ENCODE peak calls at places on chromosomes 6 and 20, in ten cellular contexts. One of them, this sample, is unnamed.

GRCh38 chr6:20661721-20662120 is 127.5 kb downstream of the CDKAL1 start:
- DNase-seq in spleen: no peak
- DNase-seq in PC-3: no peak
- DNase-seq in left ventricle myocardium inferior: no peak
- DNase-seq in fibroblast of the aortic adventitia: peak
- DNase-seq in A549: no peak
- DNase-seq in transverse colon: no peak
- DNase-seq in CD8-positive, alpha-beta T cell: no peak
- DNase-seq in AG10803: peak
- DNase-seq in psoas muscle: no peak
- DNase-seq in this sample: no peak

GRCh38 chr6:9766240-9766915 is 648.5 kb downstream of the TFAP2A start:
- DNase-seq in fibroblast of the aortic adventitia: peak
- DNase-seq in AG10803: peak
- DNase-seq in spleen: no peak
- DNase-seq in transverse colon: no peak
- DNase-seq in CD8-positive, alpha-beta T cell: no peak
- DNase-seq in A549: peak
- DNase-seq in PC-3: peak
- DNase-seq in left ventricle myocardium inferior: no peak
- DNase-seq in psoas muscle: no peak
- DNase-seq in this sample: peak

GRCh38 chr20:9660236-9660868 is 146.0 kb downstream of the LAMP5 start:
- DNase-seq in CD8-positive, alpha-beta T cell: no peak
- DNase-seq in transverse colon: no peak
- DNase-seq in psoas muscle: no peak
- DNase-seq in spleen: no peak
- DNase-seq in AG10803: peak
- DNase-seq in left ventricle myocardium inferior: no peak
- DNase-seq in A549: peak
- DNase-seq in PC-3: peak
- DNase-seq in fibroblast of the aortic adventitia: peak
- DNase-seq in this sample: peak

GRCh38 chr6:48194596-48195295 is 83.7 kb upstream of the PTCHD4 start:
- DNase-seq in PC-3: no peak
- DNase-seq in psoas muscle: no peak
- DNase-seq in spleen: no peak
- DNase-seq in left ventricle myocardium inferior: no peak
- DNase-seq in CD8-positive, alpha-beta T cell: no peak
- DNase-seq in fibroblast of the aortic adventitia: peak
- DNase-seq in transverse colon: no peak
- DNase-seq in A549: no peak
- DNase-seq in AG10803: no peak
- DNase-seq in this sample: no peak

GRCh38 chr6:44735631-44735963 is 348.1 kb downstream of the CDC5L start:
- DNase-seq in CD8-positive, alpha-beta T cell: no peak
- DNase-seq in psoas muscle: no peak
- DNase-seq in A549: no peak
- DNase-seq in PC-3: peak
- DNase-seq in spleen: no peak
- DNase-seq in AG10803: peak
- DNase-seq in left ventricle myocardium inferior: no peak
- DNase-seq in fibroblast of the aortic adventitia: peak
- DNase-seq in transverse colon: no peak
- DNase-seq in this sample: peak

GRCh38 chr6:27604986-27605385 is 132.1 kb upstream of the ZNF184 start:
- DNase-seq in fibroblast of the aortic adventitia: no peak
- DNase-seq in spleen: no peak
- DNase-seq in CD8-positive, alpha-beta T cell: no peak
- DNase-seq in A549: peak
- DNase-seq in psoas muscle: no peak
- DNase-seq in PC-3: no peak
- DNase-seq in AG10803: no peak
- DNase-seq in transverse colon: no peak
- DNase-seq in left ventricle myocardium inferior: no peak
- DNase-seq in this sample: no peak

GRCh38 chr6:7163661-7164071 is 55.9 kb downstream of the RREB1 start:
- DNase-seq in PC-3: no peak
- DNase-seq in transverse colon: no peak
- DNase-seq in fibroblast of the aortic adventitia: no peak
- DNase-seq in left ventricle myocardium inferior: no peak
- DNase-seq in spleen: no peak
- DNase-seq in A549: no peak
- DNase-seq in CD8-positive, alpha-beta T cell: no peak
- DNase-seq in AG10803: no peak
- DNase-seq in psoas muscle: no peak
- DNase-seq in this sample: no peak

GRCh38 chr6:22447191-22447590 is 122.2 kb upstream of the HDGFL1 start:
- DNase-seq in psoas muscle: peak
- DNase-seq in A549: no peak
- DNase-seq in transverse colon: no peak
- DNase-seq in CD8-positive, alpha-beta T cell: no peak
- DNase-seq in left ventricle myocardium inferior: peak
- DNase-seq in spleen: no peak
- DNase-seq in PC-3: no peak
- DNase-seq in fibroblast of the aortic adventitia: no peak
- DNase-seq in AG10803: no peak
- DNase-seq in this sample: no peak

GRCh38 chr6:3293271-3294155 is 34.8 kb downstream of the PSMG4 start:
- DNase-seq in psoas muscle: no peak
- DNase-seq in left ventricle myocardium inferior: no peak
- DNase-seq in CD8-positive, alpha-beta T cell: no peak
- DNase-seq in spleen: peak
- DNase-seq in transverse colon: peak
- DNase-seq in fibroblast of the aortic adventitia: no peak
- DNase-seq in PC-3: no peak
- DNase-seq in A549: no peak
- DNase-seq in AG10803: no peak
- DNase-seq in this sample: no peak

GRCh38 chr6:3296537-3297453 is 38.0 kb downstream of the PSMG4 start:
- DNase-seq in transverse colon: no peak
- DNase-seq in PC-3: peak
- DNase-seq in CD8-positive, alpha-beta T cell: no peak
- DNase-seq in fibroblast of the aortic adventitia: no peak
- DNase-seq in spleen: peak
- DNase-seq in psoas muscle: no peak
- DNase-seq in left ventricle myocardium inferior: no peak
- DNase-seq in AG10803: no peak
- DNase-seq in A549: peak
- DNase-seq in this sample: peak

GRCh38 chr6:3296113-3296512 is 37.4 kb downstream of the PSMG4 start:
- DNase-seq in fibroblast of the aortic adventitia: no peak
- DNase-seq in transverse colon: no peak
- DNase-seq in psoas muscle: no peak
- DNase-seq in left ventricle myocardium inferior: no peak
- DNase-seq in CD8-positive, alpha-beta T cell: no peak
- DNase-seq in spleen: peak
- DNase-seq in AG10803: no peak
- DNase-seq in PC-3: no peak
- DNase-seq in A549: no peak
- DNase-seq in this sample: no peak

GRCh38 chr6:3294396-3294795 is 35.6 kb downstream of the PSMG4 start:
- DNase-seq in AG10803: no peak
- DNase-seq in A549: no peak
- DNase-seq in CD8-positive, alpha-beta T cell: no peak
- DNase-seq in spleen: peak
- DNase-seq in PC-3: no peak
- DNase-seq in transverse colon: no peak
- DNase-seq in fibroblast of the aortic adventitia: no peak
- DNase-seq in psoas muscle: no peak
- DNase-seq in left ventricle myocardium inferior: no peak
- DNase-seq in this sample: no peak

DNA sequence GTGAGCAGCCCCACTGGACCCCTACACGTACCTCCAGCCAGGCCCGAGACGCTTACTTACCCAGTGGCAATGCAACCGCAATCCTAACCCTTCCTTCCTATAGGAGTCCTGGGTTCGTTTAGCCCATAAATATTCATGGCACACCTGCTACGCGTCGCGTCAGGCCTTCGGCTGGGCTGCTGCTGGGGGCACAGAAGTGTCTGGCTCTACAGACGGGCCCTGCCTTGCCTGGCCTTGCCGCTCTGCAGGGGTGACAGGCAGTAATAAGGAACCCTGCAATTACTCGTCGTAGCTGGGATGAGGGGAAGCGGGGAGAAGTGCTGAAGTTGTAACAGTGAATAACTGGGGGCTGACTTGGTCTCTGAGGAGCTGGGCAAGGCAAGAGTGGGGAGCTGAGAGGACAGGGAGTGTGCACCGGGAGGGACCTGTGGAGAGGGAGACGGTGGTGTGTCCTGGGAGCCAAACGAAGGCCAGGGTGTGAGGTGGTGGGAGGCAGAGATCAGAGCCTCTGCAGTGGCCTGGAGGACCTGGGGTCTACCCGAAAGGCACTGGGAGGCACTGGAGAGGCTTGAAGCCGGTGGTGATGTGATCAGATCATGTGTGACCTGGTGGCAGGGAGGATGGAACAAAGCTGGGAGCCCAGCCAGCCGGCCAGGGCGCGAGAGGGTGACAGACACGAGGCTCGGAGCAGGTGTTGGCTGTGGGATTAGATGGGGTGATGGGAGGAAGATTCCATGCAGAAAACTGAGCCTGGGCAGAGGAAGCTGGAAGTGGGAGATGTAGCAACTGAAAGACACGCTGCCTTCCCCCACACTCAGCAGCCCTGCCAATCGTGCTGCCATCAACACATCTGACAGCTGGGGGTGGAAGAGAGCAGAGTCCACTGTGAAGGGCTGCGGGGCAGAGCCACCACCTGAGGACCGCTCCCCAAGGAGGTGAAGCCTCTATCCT is 36.4 kb downstream of the PSMG4 start:
- DNase-seq in psoas muscle: peak
- DNase-seq in fibroblast of the aortic adventitia: no peak
- DNase-seq in AG10803: no peak
- DNase-seq in PC-3: peak
- DNase-seq in CD8-positive, alpha-beta T cell: no peak
- DNase-seq in transverse colon: no peak
- DNase-seq in left ventricle myocardium inferior: no peak
- DNase-seq in A549: peak
- DNase-seq in spleen: peak
- DNase-seq in this sample: no peak
- TF ChIP-seq CTCF in psoas muscle: peak
- TF ChIP-seq CTCF in fibroblast of the aortic adventitia: peak
- TF ChIP-seq CTCF in AG10803: no peak
- TF ChIP-seq CTCF in PC-3: peak
- TF ChIP-seq CTCF in CD8-positive, alpha-beta T cell: no peak
- TF ChIP-seq CTCF in transverse colon: no peak
- TF ChIP-seq CTCF in left ventricle myocardium inferior: no peak
- TF ChIP-seq CTCF in A549: no peak
- TF ChIP-seq CTCF in spleen: no peak
- TF ChIP-seq CTCF in this sample: peak

DNA sequence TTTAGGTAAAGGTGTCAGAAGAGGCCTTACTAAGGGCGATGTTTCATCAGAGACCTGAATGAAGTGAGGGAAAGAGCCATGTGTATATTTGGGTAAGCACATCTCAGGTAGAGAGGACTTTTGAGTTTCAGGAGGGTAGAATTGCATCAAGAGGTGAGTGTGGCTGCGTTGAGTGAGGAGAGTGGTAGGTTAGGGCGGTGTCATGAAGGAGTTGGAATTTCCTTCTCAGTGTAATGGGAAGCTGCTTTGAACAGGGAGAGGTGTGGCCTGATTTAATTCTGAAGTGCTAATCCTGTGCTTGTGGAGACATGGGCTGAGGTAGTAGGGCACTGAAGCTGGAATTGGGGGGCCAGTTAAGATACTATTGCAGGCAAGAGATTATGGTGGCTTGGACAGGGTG is 53.9 kb downstream of the IGF2R start:
- DNase-seq in AG10803: no peak
- DNase-seq in spleen: no peak
- DNase-seq in left ventricle myocardium inferior: no peak
- DNase-seq in fibroblast of the aortic adventitia: no peak
- DNase-seq in psoas muscle: no peak
- DNase-seq in CD8-positive, alpha-beta T cell: no peak
- DNase-seq in A549: no peak
- DNase-seq in PC-3: no peak
- DNase-seq in transverse colon: no peak
- DNase-seq in this sample: no peak
- TF ChIP-seq CTCF in AG10803: no peak
- TF ChIP-seq CTCF in spleen: no peak
- TF ChIP-seq CTCF in left ventricle myocardium inferior: no peak
- TF ChIP-seq CTCF in fibroblast of the aortic adventitia: no peak
- TF ChIP-seq CTCF in psoas muscle: no peak
- TF ChIP-seq CTCF in CD8-positive, alpha-beta T cell: no peak
- TF ChIP-seq CTCF in A549: no peak
- TF ChIP-seq CTCF in PC-3: no peak
- TF ChIP-seq CTCF in transverse colon: no peak
- TF ChIP-seq CTCF in this sample: no peak

GRCh38 chr6:39428152-39428551 is 105.7 kb upstream of the KCNK16 start:
- DNase-seq in CD8-positive, alpha-beta T cell: no peak
- DNase-seq in left ventricle myocardium inferior: no peak
- DNase-seq in AG10803: no peak
- DNase-seq in spleen: no peak
- DNase-seq in psoas muscle: no peak
- DNase-seq in transverse colon: no peak
- DNase-seq in A549: no peak
- DNase-seq in fibroblast of the aortic adventitia: no peak
- DNase-seq in PC-3: no peak
- DNase-seq in this sample: no peak

GRCh38 chr6:39430968-39431523 is 108.5 kb upstream of the KCNK16 start:
- DNase-seq in fibroblast of the aortic adventitia: no peak
- DNase-seq in transverse colon: peak
- DNase-seq in CD8-positive, alpha-beta T cell: no peak
- DNase-seq in PC-3: no peak
- DNase-seq in left ventricle myocardium inferior: peak
- DNase-seq in psoas muscle: peak
- DNase-seq in AG10803: peak
- DNase-seq in A549: no peak
- DNase-seq in spleen: no peak
- DNase-seq in this sample: no peak

GRCh38 chr6:39433630-39434029 is 111.1 kb upstream of the KCNK16 start:
- DNase-seq in left ventricle myocardium inferior: no peak
- DNase-seq in A549: no peak
- DNase-seq in AG10803: no peak
- DNase-seq in fibroblast of the aortic adventitia: no peak
- DNase-seq in CD8-positive, alpha-beta T cell: no peak
- DNase-seq in transverse colon: peak
- DNase-seq in PC-3: no peak
- DNase-seq in psoas muscle: no peak
- DNase-seq in spleen: no peak
- DNase-seq in this sample: no peak

GRCh38 chr6:39430446-39430845 is 107.9 kb upstream of the KCNK16 start:
- DNase-seq in transverse colon: no peak
- DNase-seq in spleen: no peak
- DNase-seq in fibroblast of the aortic adventitia: no peak
- DNase-seq in left ventricle myocardium inferior: no peak
- DNase-seq in A549: no peak
- DNase-seq in psoas muscle: no peak
- DNase-seq in PC-3: no peak
- DNase-seq in AG10803: no peak
- DNase-seq in CD8-positive, alpha-beta T cell: no peak
- DNase-seq in this sample: no peak

DNA sequence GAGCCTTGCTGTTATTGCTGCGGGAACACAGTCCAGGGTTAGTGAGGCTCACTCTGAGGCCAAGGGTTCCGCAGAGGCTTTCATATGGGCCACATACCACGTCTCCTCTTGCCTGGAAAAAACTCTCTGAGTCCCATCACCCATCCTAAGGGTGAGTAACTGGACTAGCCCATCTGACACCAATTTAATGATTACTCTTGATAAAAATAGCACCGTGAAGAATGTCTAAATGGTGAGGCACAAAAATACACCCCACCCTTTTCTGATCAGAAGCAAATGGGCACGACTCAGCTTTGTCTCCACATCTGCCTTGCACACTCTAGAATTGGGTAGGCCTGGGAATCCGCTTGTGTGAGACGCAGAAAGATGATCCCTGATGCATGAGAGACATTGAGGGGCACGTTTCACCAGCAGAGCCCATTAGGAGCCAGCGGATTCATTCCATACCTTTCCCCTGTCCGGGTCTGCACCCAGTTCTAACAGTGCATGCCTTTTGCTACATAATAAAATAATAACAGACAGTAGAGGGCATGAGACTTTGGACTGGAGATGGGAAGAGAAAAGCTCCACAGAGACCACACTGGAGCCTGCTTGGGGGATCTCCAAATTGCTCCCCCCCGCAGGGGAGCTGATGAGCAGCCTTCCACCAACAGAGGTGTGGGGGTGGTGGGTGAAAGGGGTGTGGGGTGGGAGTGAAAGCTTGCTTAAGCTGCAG is 110.0 kb upstream of the KCNK16 start:
- DNase-seq in transverse colon: no peak
- DNase-seq in A549: no peak
- DNase-seq in psoas muscle: no peak
- DNase-seq in left ventricle myocardium inferior: no peak
- DNase-seq in CD8-positive, alpha-beta T cell: no peak
- DNase-seq in spleen: no peak
- DNase-seq in AG10803: peak
- DNase-seq in fibroblast of the aortic adventitia: no peak
- DNase-seq in PC-3: no peak
- DNase-seq in this sample: no peak
- TF ChIP-seq CTCF in transverse colon: no peak
- TF ChIP-seq CTCF in A549: no peak
- TF ChIP-seq CTCF in psoas muscle: no peak
- TF ChIP-seq CTCF in left ventricle myocardium inferior: no peak
- TF ChIP-seq CTCF in CD8-positive, alpha-beta T cell: no peak
- TF ChIP-seq CTCF in spleen: no peak
- TF ChIP-seq CTCF in AG10803: peak
- TF ChIP-seq CTCF in fibroblast of the aortic adventitia: no peak
- TF ChIP-seq CTCF in PC-3: no peak
- TF ChIP-seq CTCF in this sample: no peak

DNA sequence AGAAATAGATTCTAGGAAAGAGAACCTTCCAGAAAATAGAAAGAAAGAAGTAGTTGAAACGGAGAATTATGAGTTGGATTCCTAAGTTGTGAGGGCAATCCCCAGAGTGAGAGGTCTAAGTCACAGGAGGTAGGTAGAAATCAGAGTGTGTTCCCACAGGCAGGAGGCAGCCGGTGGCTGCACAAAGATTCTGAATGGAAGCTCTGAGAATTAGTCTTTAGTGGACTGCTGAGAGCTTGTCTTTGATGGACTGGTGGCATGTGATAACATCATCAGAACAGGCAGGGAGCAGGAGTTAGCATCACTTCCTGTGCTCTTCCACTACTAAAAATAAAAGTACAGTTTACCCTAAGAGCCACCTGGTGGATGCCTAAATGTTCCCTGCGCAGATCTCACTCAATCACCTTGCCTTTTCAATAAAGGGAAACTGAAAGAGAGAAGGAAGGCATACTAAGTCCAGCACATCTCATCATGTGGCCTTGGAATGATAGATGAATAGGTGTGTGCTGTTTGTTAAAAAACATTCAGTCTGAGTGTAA is 294.6 kb upstream of the POU3F2 start:
- DNase-seq in spleen: no peak
- DNase-seq in PC-3: peak
- DNase-seq in A549: no peak
- DNase-seq in CD8-positive, alpha-beta T cell: no peak
- DNase-seq in AG10803: no peak
- DNase-seq in fibroblast of the aortic adventitia: no peak
- DNase-seq in transverse colon: no peak
- DNase-seq in left ventricle myocardium inferior: no peak
- DNase-seq in psoas muscle: no peak
- DNase-seq in this sample: no peak
- TF ChIP-seq CTCF in spleen: no peak
- TF ChIP-seq CTCF in PC-3: peak
- TF ChIP-seq CTCF in A549: no peak
- TF ChIP-seq CTCF in CD8-positive, alpha-beta T cell: no peak
- TF ChIP-seq CTCF in AG10803: no peak
- TF ChIP-seq CTCF in fibroblast of the aortic adventitia: no peak
- TF ChIP-seq CTCF in transverse colon: no peak
- TF ChIP-seq CTCF in left ventricle myocardium inferior: no peak
- TF ChIP-seq CTCF in psoas muscle: no peak
- TF ChIP-seq CTCF in this sample: no peak

This sample was measured in astrocyte of the cerebellum.